ENCODE peak calls at places on chromosomes 7 and 10, in eight cellular contexts. U is MM.1S, Y is kidney, P is kidney epithelial cell, Q is K562, D is endodermal cell, C is adrenal gland, K is BJ. B is an unnamed sample.

GRCh38 chr7:132456418-132456817 is 119.9 kb downstream of the PLXNA4 start:
- DNase-seq in U (no peak), Y (no peak), P (no peak), Q (no peak), D (peak), C (no peak), K (no peak), B (no peak)

GRCh38 chr7:31002256-31002655 is 38.5 kb downstream of the GHRHR start:
- DNase-seq in U (no peak), Y (no peak), P (no peak), Q (no peak), D (no peak), C (no peak), K (no peak), B (no peak)

GRCh38 chr7:414681-415560 is 104.7 kb downstream of the PDGFA start:
- DNase-seq in U (no peak), Y (peak), P (no peak), Q (no peak), D (peak), C (no peak), K (no peak), B (no peak)

GRCh38 chr7:122217125-122217524 is 73.1 kb upstream of the AASS start:
- DNase-seq in U (no peak), Y (no peak), P (no peak), Q (no peak), D (no peak), C (no peak), K (no peak), B (no peak)

GRCh38 chr10:67519434-67519833 is 176.6 kb downstream of the CTNNA3 start:
- DNase-seq in U (no peak), Y (no peak), P (no peak), Q (no peak), D (no peak), C (no peak), K (no peak), B (no peak)

GRCh38 chr7:15199482-15199881 is 296.9 kb upstream of the DGKB start:
- DNase-seq in U (peak), Y (no peak), P (no peak), Q (no peak), D (no peak), C (no peak), K (no peak), B (no peak)

GRCh38 chr10:50224330-50224952 is 26.9 kb downstream of the ASAH2 start:
- DNase-seq in U (peak), Y (no peak), P (peak), Q (no peak), D (peak), C (peak), K (peak), B (peak)

GRCh38 chr10:7541137-7542087 is 125.4 kb downstream of the ITIH5 start:
- DNase-seq in U (no peak), Y (peak), P (no peak), Q (no peak), D (peak), C (no peak), K (no peak), B (no peak)

GRCh38 chr7:105261689-105262088 is 127.0 kb downstream of the SRPK2 start:
- DNase-seq in U (no peak), Y (no peak), P (no peak), Q (no peak), D (no peak), C (no peak), K (no peak), B (no peak)

GRCh38 chr10:33332183-33333031 is 2.1 kb downstream of the NRP1 start:
- DNase-seq in U (no peak), Y (no peak), P (no peak), Q (no peak), D (no peak), C (no peak), K (no peak), B (no peak)

GRCh38 chr7:35823440-35823839 is 22.6 kb downstream of the SEPTIN7 start:
- DNase-seq in U (no peak), Y (no peak), P (no peak), Q (no peak), D (no peak), C (no peak), K (no peak), B (no peak)

GRCh38 chr10:47260505-47261111 is 39.4 kb upstream of the GDF10 start:
- DNase-seq in U (no peak), Y (no peak), P (no peak), Q (no peak), D (peak), C (no peak), K (no peak), B (no peak)

GRCh38 chr7:4957847-4958476 is 1.0 kb downstream of the MMD2 start:
- DNase-seq in U (no peak), Y (peak), P (no peak), Q (no peak), D (no peak), C (no peak), K (no peak), B (no peak)

GRCh38 chr7:4960363-4960762 is 1.4 kb upstream of the MMD2 start:
- DNase-seq in U (no peak), Y (peak), P (no peak), Q (no peak), D (no peak), C (no peak), K (no peak), B (no peak)

GRCh38 chr7:4959356-4959755 is 369 bp upstream of the MMD2 start:
- DNase-seq in U (no peak), Y (peak), P (no peak), Q (no peak), D (no peak), C (no peak), K (no peak), B (no peak)

GRCh38 chr7:4959881-4960280 is 894 bp upstream of the MMD2 start:
- DNase-seq in U (no peak), Y (peak), P (no peak), Q (no peak), D (no peak), C (no peak), K (no peak), B (no peak)

DNA sequence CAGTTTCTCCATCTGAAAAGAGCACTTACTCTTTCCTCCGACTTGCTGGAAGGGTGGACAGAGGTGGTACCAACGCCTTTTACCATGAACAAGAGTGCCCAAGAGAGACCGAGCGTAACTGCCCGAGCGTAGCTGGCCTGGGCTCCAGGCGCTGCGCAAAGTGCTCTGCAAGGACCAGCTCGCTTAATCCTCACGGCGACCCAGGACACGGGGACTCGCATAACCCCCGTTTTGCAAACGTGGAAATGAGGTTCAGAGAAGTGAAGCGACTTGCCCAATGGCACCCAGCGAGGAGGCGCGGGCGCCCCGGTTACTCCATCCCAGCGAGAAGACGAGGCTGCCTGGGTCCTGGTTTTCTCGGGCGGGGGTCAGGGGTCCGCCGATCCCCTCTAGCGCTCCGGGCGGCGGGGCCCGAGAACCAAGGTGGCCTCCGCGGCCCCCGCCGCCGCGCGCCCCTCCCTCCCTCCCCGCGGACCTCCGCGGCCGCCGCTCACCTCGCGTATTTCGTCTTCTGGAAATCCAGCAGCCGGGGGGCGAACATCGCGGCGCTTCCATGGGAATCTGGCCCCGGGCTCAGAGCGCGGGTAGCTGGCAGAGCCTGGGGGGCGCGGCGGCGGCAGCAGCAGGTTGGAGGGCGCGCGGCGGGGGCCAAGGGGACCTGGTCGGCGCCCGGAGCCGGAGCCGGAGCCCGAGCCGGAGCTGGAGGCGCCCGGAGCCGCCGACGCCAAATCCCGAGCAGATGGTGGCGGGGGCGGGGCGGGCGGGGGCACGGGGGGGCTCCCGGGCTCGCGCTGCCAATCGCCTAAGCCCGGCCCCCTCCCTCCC is at the start of gene MMD2:
- DNase-seq in U (no peak), Y (peak), P (no peak), Q (no peak), D (peak), C (no peak), K (no peak), B (no peak)
- H3K4me3 ChIP-seq in U (no peak), Y (no peak), P (no peak), Q (no peak), D (peak), C (no peak), K (no peak), B (no peak)

DNA sequence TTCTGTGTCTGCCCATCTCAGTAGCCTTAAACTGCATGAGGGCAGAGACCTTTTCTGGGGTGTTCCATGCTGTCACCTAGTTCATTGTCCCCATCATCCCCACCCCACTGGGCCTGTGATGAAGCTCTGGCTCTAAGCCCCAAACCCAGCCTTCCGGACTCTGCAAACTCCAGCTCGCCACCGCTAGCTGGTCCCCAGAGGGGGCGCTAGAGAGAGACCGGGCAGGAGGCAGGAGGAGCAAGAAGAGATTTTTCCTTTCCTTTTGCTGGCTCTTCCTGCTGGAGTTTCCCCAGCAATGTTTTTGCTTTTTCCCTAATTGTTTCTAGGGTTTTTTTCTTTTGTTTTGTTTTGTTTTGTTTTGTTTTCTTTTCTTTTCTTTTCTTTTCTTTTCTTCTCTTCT is 234.4 kb downstream of the TEX36 start:
- DNase-seq in U (no peak), Y (no peak), P (no peak), Q (peak), D (peak), C (peak), K (no peak), B (peak)
- TF ChIP-seq CTCF in U (peak), Y (no peak), P (peak), Q (peak), D (peak), C (no peak), K (peak), B (peak)

DNA sequence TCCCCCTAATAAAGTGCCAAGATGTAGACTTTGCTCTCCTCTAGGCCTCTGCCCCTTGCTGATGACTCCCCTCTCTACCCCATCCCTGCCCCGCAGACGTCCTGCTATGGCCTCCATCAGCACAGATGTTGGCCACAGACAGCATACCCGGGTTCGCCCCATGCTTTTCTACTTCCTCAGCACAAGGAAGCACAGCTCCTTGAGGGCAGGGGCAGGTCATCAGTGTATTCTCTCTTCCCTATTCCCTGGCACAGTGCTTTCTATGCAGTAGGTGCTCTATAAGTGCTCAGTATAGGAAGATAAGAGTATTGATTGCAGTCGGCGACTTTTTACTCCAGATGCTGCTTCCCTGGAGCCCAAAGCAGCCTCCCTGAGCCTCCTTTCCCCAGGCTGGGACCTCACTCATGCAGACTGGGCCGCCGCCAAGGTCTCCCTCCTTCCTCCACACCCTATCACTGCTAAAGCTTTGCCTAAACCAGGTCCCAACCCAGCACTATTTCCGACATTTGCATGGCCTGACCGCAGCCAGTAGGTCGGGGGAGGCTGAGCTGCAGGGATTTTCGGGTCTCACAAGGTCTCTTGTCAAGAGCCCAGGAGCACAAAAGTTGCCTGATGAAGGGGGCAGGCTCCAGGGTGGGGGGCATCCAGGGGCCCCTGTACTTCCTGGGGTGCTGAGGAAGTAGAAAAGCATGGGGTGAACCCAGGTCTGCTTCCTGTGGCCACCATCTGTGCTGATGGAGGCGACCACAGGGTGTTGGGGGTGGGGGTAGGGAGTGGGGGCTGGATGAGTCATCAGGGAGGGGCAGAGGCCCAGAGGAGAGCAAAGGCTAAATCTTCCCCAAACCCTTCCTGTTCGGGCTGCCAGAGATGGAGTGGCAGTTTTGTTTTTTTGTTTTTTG is 8.0 kb downstream of the CALHM3 start:
- DNase-seq in U (peak), Y (no peak), P (no peak), Q (peak), D (peak), C (no peak), K (no peak), B (peak)
- H3K4me3 ChIP-seq in U (peak), Y (no peak), P (no peak), Q (no peak), D (no peak), C (no peak), K (no peak), B (peak)

GRCh38 chr10:5343561-5343960 is 21.2 kb upstream of the UCN3 start:
- DNase-seq in U (no peak), Y (no peak), P (no peak), Q (no peak), D (no peak), C (no peak), K (no peak), B (peak)
- TF ChIP-seq CTCF in U (no peak), Y (no peak), P (peak), Q (peak), D (no peak), C (no peak), K (peak), B (no peak)